ENCODE peak calls at places on chromosomes 3 and 15, in six cellular contexts. H, Y, V, B, W and K are unnamed samples.

GRCh38 chr15:29921130-29921601 is 98.9 kb upstream of the TJP1 start:
- DNase-seq in Y (no peak), V (no peak), W (no peak), B (no peak), H (no peak), K (no peak)

GRCh38 chr3:101119535-101119934 is 126.3 kb upstream of the ABI3BP start:
- DNase-seq in V (no peak), B (no peak), Y (no peak), W (no peak), H (no peak), K (no peak)

GRCh38 chr3:120157681-120158080 is 63.4 kb upstream of the GSK3B start:
- DNase-seq in Y (no peak), W (no peak), B (no peak), V (no peak), H (no peak), K (no peak)

GRCh38 chr3:41131224-41131623 is 68.1 kb upstream of the CTNNB1 start:
- DNase-seq in B (no peak), Y (no peak), H (no peak), V (no peak), W (no peak), K (no peak)

GRCh38 chr3:181630873-181631272 is 80.9 kb upstream of the SOX2 start:
- DNase-seq in W (no peak), V (no peak), B (no peak), Y (no peak), H (no peak), K (no peak)

GRCh38 chr15:88701561-88702095 is 62.8 kb downstream of the ISG20 start:
- DNase-seq in Y (no peak), H (no peak), B (no peak), V (no peak), W (no peak), K (no peak)

GRCh38 chr3:141228385-141228784 is 3.2 kb upstream of the PXYLP1 start:
- DNase-seq in V (no peak), B (no peak), H (no peak), W (no peak), Y (no peak), K (no peak)

GRCh38 chr3:11601446-11602241 is 42.1 kb downstream of the VGLL4 start:
- DNase-seq in H (peak; percentile 68), W (peak; percentile 71), V (peak; percentile 64), B (no peak), Y (no peak), K (no peak)

DNA sequence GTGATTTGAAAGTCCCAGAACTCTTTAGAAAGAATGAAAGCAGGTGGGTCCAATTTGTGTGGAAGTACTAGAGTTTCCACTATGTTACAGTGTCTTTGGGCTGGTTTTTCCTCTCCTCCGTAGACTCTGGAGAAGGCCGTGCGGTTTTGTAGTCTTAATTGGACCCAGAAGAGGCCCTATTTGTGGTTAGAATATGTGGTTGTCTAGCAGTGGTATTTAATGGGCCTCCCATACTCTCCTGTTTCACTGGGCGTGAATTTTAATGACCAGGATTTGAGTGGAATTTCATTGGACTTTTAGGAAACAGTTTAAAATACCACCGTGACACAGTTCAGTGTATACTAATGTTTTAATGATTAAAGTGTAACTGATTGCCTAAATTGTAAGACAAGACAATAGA is 182.3 kb downstream of the BBX start:
- DNase-seq in H (no peak), Y (no peak), V (no peak), B (no peak), W (no peak), K (no peak)
- TF ChIP-seq CTCF in H (no peak), Y (no peak), V (no peak), B (no peak), W (no peak), K (no peak)

GRCh38 chr3:29334652-29335189 is 53.9 kb downstream of the RBMS3 start:
- DNase-seq in H (no peak), V (no peak), W (no peak), B (no peak), Y (no peak), K (no peak)
- H3K4me1 ChIP-seq in H (peaks cover 84% of the 10 kb centered on the region), V (peaks cover 20% of the 10 kb centered on the region), W (no peaks in the 10 kb centered on the region), B (peaks cover 27% of the 10 kb centered on the region), Y (peaks cover 95% of the 10 kb centered on the region), K (peaks cover 37% of the 10 kb centered on the region)

GRCh38 chr3:86973440-86973839 is 17.5 kb downstream of the VGLL3 start:
- DNase-seq in H (no peak), B (no peak), V (no peak), W (peak; percentile 44), Y (no peak), K (no peak)

GRCh38 chr3:86978111-86978528 is 12.8 kb downstream of the VGLL3 start:
- DNase-seq in V (no peak), Y (no peak), B (no peak), W (peak; percentile 40), H (no peak), K (no peak)

GRCh38 chr3:86976206-86976605 is 14.7 kb downstream of the VGLL3 start:
- DNase-seq in B (no peak), V (no peak), Y (no peak), W (no peak), H (no peak), K (no peak)
- TF ChIP-seq CTCF in B (no peak), V (no peak), Y (no peak), W (no peak), H (no peak), K (no peak)

GRCh38 chr15:57286446-57287127 is 89.7 kb upstream of the CGNL1 start:
- DNase-seq in H (no peak), V (no peak), W (no peak), Y (no peak), B (no peak), K (no peak)
- H3K4me1 ChIP-seq in H (no peaks in the 10 kb centered on the region), V (no peaks in the 10 kb centered on the region), W (no peaks in the 10 kb centered on the region), Y (no peaks in the 10 kb centered on the region), B (peaks cover 22% of the 10 kb centered on the region), K (peaks cover 5% of the 10 kb centered on the region)

DNA sequence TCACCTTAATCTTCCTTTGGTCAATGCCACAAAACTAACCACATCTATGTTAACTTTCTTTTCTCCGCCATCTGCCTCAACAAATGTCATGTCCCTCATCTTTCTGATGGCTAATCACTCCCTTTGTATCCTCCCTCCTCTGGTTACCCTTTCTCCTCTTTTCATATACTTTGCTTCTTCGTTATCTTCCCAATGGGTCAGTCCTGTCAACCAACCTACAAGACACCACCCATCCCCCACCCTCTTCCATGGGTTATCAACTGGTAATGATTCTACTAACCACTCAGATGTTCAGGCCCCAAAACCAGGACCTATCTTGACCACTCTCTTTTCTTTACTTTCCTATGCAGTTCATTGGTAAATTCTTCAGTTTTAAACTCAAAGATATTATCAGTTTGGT is 2.3 kb upstream of the PDCD6IP start:
- DNase-seq in W (no peak), B (no peak), H (no peak), V (no peak), Y (no peak), K (no peak)
- TF ChIP-seq CTCF in W (no peak), B (no peak), H (no peak), V (no peak), Y (no peak), K (no peak)

DNA sequence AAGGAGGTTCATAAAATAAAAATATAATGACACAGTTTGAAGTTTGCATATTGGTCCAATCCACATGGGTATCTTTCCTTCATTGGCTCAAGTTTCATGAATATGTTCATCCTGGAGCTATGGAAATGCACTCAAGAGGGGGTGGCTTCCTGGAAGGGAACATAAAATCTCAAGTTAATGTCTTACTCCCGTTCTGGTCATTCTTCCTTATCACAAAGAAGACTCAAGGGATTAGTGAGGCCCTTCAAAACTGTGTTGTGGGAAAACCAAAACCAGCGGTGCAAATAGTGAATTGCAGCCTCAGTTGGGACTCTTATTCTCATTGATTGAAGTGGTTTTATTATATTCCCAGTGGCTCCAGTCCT is 211.0 kb downstream of the PDCD6IP start:
- DNase-seq in H (no peak), V (no peak), Y (peak; percentile 12), B (no peak), W (no peak), K (no peak)
- H3K4me1 ChIP-seq in H (no peaks in the 10 kb centered on the region), V (no peaks in the 10 kb centered on the region), Y (peaks cover 17% of the 10 kb centered on the region), B (no peaks in the 10 kb centered on the region), W (no peaks in the 10 kb centered on the region), K (peaks cover 5% of the 10 kb centered on the region)

DNA sequence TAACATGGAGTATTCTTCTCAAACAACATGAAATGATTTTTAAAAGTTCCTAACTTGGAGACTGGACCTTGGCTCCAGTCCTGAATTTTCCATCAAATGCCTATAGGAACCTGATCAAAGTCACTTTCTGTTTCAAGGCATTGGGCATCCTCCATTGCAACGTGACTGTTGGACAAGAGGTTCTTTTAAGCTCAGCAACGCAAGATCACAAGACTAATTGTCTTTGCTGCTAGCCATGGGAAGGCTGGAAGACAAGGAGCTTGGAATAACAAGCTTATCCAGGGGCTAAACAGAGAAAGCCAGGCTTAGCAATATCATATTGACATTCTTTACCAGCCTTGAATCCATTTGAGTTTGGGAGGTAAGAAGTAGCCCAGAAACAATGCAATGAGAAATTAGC is 48.3 kb downstream of the SST start:
- DNase-seq in W (no peak), V (no peak), Y (no peak), B (no peak), H (no peak), K (no peak)
- TF ChIP-seq CTCF in W (no peak), V (no peak), Y (no peak), B (no peak), H (no peak), K (no peak)

DNA sequence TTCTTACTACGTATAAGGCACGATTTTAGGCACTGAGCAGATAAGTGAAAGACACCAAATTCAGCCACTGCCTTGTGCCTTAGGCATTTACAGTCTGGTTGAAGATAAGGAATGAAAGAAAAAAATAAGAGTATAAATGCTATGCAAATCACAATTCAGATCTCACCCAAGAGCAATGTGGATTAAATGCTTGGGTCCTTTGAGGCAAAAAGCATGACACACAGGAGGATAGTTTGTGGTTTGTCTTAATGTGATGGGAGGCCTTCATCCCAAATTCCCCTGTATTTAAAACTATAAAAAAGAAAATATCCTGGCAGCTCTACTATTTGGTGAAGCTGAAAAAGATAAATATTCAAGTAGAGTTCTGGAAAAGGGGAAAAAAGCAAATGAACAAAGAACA is 79.8 kb downstream of the TGFBR2 start:
- DNase-seq in Y (no peak), V (no peak), W (no peak), B (no peak), H (no peak), K (no peak)
- H3K4me1 ChIP-seq in Y (peaks cover 100% of the 10 kb centered on the region), V (peaks cover 27% of the 10 kb centered on the region), W (no peaks in the 10 kb centered on the region), B (peaks cover 93% of the 10 kb centered on the region), H (peaks cover 89% of the 10 kb centered on the region), K (peaks cover 93% of the 10 kb centered on the region)

DNA sequence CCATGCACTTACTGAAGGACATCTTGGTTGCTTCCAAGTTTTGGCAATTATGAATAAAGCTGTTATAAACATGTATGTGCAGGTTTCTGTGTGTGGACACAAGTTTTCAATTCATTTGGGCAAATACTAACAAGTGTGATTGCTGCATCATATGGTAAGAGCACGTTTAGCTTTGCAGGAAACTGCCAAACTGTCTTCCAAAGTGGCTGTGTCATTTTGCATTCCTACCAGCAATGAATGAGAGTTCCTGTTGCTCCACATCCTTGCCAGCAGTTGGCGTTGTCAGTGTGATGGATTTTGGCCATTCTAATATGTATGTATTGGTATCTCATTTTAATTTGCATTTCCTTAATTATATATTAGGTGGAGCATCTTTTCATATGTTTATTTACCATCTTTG is 280.1 kb downstream of the SV2B start:
- DNase-seq in H (no peak), Y (no peak), V (no peak), W (no peak), B (no peak), K (no peak)
- TF ChIP-seq CTCF in H (no peak), Y (no peak), V (no peak), W (no peak), B (no peak), K (no peak)